ENCODE peak calls at places on chromosomes 13 and 19, in ten cellular contexts. F is Peyer's patch, M is transverse colon, Y is IMR-90, L is body of pancreas, R is ovary, V is A549, X is heart left ventricle, G is K562, O is breast epithelium. A is an unnamed sample.

GRCh38 chr13:63853816-63854215 is 2438.2 kb upstream of the PCDH20 start:
- DNase-seq in F (no peak), M (no peak), Y (no peak), L (no peak), R (no peak), V (no peak), X (no peak), G (no peak), O (no peak), A (no peak)

GRCh38 chr19:39325778-39326680 is 5.4 kb upstream of the LRFN1 start:
- DNase-seq in F (no peak), M (no peak), Y (peak; percentile 7), L (no peak), R (no peak), V (peak; percentile 87), X (no peak), G (no peak), O (no peak), A (peak; percentile 75)

GRCh38 chr13:113802090-113802531 is 43.1 kb downstream of the TMEM255B start:
- DNase-seq in F (no peak), M (no peak), Y (peak; percentile 72), L (no peak), R (peak; percentile 89), V (peak; percentile 31), X (peak; percentile 55), G (peak; percentile 19), O (no peak), A (peak; percentile 87)

GRCh38 chr19:30344446-30345425 is 27.4 kb upstream of the ZNF536 start:
- DNase-seq in F (no peak), M (no peak), Y (no peak), L (no peak), R (no peak), V (peak; percentile 23), X (no peak), G (peak; percentile 7), O (no peak), A (no peak)

GRCh38 chr19:14475251-14476073 is at the start of gene PTGER1:
- DNase-seq in F (no peak), M (no peak), Y (peak; percentile 35), L (no peak), R (no peak), V (peak; percentile 41), X (no peak), G (peak; percentile 67), O (no peak), A (no peak)

GRCh38 chr19:45528149-45528743 is 21.0 kb downstream of the VASP start:
- DNase-seq in F (no peak), M (no peak), Y (peak; percentile 56), L (peak; percentile 62), R (peak; percentile 51), V (peak; percentile 66), X (peak; percentile 27), G (peak; percentile 53), O (peak; percentile 50), A (no peak)

GRCh38 chr19:28386080-28386869 is 826.7 kb downstream of the UQCRFS1 start:
- DNase-seq in F (no peak), M (no peak), Y (no peak), L (no peak), R (no peak), V (no peak), X (no peak), G (no peak), O (no peak), A (no peak)

GRCh38 chr19:20078696-20079095 is 896 bp downstream of the ZNF90 start:
- DNase-seq in F (no peak), M (peak; percentile 31), Y (peak; percentile 18), L (peak; percentile 15), R (peak; percentile 57), V (no peak), X (peak; percentile 30), G (no peak), O (no peak), A (no peak)

GRCh38 chr19:29687244-29687896 is 22.1 kb downstream of the PLEKHF1 start:
- DNase-seq in F (no peak), M (no peak), Y (peak; percentile 98), L (no peak), R (no peak), V (peak; percentile 52), X (no peak), G (peak; percentile 72), O (no peak), A (peak; percentile 56)

GRCh38 chr19:15173746-15174404 is 26.9 kb downstream of the NOTCH3 start:
- DNase-seq in F (no peak), M (no peak), Y (no peak), L (no peak), R (no peak), V (no peak), X (no peak), G (peak; percentile 41), O (no peak), A (peak; percentile 45)

GRCh38 chr13:23146811-23147245 is 34.0 kb upstream of the SGCG start:
- DNase-seq in F (no peak), M (no peak), Y (peak; percentile 24), L (no peak), R (no peak), V (no peak), X (no peak), G (no peak), O (no peak), A (no peak)

GRCh38 chr19:45474941-45475516 is 7.2 kb downstream of the FOSB start:
- DNase-seq in F (no peak), M (no peak), Y (peak; percentile 29), L (no peak), R (no peak), V (no peak), X (no peak), G (no peak), O (no peak), A (no peak)

GRCh38 chr19:58544591-58545285 is 874 bp downstream of the TRIM28 start:
- DNase-seq in F (no peak), M (no peak), Y (peak; percentile 47), L (no peak), R (no peak), V (peak; percentile 40), X (peak; percentile 52), G (peak; percentile 79), O (no peak), A (no peak)

GRCh38 chr19:48755787-48756674 is 707 bp downstream of the FGF21 start:
- DNase-seq in F (no peak), M (no peak), Y (no peak), L (no peak), R (no peak), V (no peak), X (no peak), G (no peak), O (no peak), A (no peak)

GRCh38 chr13:29081036-29081435 is 260.9 kb downstream of the MTUS2 start:
- DNase-seq in F (no peak), M (no peak), Y (no peak), L (no peak), R (no peak), V (no peak), X (no peak), G (no peak), O (no peak), A (no peak)

DNA sequence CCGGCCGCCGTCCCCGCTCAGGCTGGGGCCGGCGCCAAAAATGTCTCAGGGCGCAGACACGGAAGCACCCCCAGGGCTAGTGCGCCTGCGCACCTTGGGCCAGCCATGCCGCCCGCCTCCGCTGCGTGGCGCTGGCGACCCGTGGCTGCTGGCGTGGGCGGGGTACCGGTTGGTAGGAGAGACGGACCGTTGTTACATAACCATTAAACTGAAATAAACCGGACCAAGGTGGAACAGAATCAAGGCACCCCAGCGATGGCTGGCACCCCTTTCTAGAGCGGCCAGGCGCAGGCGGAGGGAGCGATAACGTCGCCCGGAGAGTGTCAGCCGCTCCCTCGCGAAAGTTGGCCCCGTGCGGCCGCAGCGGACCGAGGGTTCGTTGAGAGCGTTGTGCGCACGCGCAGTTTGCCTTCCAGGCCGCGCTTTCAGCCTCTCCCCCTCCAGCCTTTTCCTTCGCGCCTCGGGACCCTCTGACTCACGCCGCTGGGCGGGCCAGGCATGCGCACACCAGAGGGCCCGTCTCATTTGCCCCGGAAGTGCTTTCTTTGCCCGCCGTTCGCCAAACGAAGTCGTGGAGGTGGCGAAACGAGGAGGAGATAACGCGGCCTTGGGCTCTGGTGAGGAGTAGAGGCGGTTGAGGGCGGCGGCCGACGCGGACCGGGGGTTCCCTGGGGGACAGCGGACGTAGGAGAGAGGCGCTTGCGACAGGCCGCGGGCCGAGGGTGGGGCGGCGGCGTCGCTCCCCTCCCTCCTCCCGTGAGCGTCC is at the start of the genes PLEKHJ1 and SF3A2:
- DNase-seq in F (peak; percentile 93), M (peak; percentile 97), Y (peak; percentile 96), L (peak; percentile 97), R (peak; percentile 99), V (peak; percentile 97), X (peak; percentile 98), G (peak; percentile 98), O (peak; percentile 97), A (peak; percentile 99)
- TF ChIP-seq POLR2A in F (peak; percentile 79), M (peak; percentile 78), Y (peak; percentile 76), L (peak; percentile 64), R (peak; percentile 81), V (peak; percentile 32), X (peak; percentile 52), G (peak; percentile 90), O (peak; percentile 58), A (peak; percentile 76)

GRCh38 chr13:43784491-43784890 is 2.3 kb downstream of the ENOX1 start:
- DNase-seq in F (no peak), M (no peak), Y (no peak), L (no peak), R (no peak), V (no peak), X (no peak), G (no peak), O (no peak), A (no peak)
- TF ChIP-seq POLR2A in F (no peak), M (no peak), Y (no peak), L (no peak), R (no peak), V (no peak), X (no peak), G (no peak), O (no peak), A (no peak)

DNA sequence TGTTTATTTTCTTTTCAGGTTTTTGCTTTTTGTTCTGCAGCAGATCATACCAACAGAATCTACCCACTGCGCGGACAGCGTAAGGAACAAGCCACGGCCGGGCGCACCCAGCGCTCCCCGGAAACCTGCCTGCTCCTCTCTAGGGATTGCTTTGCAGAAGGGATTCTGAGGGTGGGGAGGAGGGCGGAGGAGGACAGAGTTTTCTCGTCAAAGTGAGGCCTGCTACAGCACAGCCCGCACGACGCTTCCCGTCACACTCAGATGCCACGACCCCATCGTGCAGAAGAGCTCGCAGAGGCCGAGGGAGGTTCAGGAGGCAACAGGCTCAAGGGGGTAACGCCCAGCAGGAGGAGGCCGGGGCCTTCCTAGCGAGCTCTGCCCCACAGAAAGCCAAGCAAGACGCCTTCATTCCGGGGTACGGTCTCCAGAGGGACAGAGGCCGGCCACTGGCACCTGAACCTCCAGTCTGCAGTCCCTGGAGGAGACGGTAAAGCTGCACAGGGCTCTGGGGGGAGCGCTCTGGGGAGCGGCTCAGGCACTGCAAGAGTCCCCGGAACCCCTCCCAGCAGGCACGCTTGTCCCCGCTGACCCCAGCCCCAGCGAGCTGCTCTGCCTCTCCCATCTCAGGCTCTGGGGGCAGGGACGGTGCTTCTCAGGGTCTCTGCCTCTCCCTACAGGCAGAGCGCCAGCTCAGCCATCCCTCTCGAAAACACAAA is 6.9 kb downstream of the REXO1 start:
- DNase-seq in F (no peak), M (no peak), Y (no peak), L (no peak), R (no peak), V (no peak), X (no peak), G (peak; percentile 47), O (no peak), A (no peak)
- TF ChIP-seq POLR2A in F (no peak), M (no peak), Y (no peak), L (no peak), R (no peak), V (no peak), X (no peak), G (no peak), O (no peak), A (no peak)

GRCh38 chr19:7639863-7640348 is 3.0 kb downstream of the STXBP2 start:
- DNase-seq in F (no peak), M (no peak), Y (no peak), L (no peak), R (no peak), V (no peak), X (no peak), G (no peak), O (no peak), A (no peak)
- TF ChIP-seq POLR2A in F (no peak), M (no peak), Y (no peak), L (no peak), R (no peak), V (no peak), X (no peak), G (peak; percentile 67), O (no peak), A (no peak)

A was measured in H54.